ENCODE peak calls at places on chromosomes 13 and 19, in seven cellular contexts. F, H, U, I, L, P and W are unnamed samples.

GRCh38 chr19:18551631-18552030 is 6.0 kb upstream of the KXD1 start:
- DNase-seq in H (no peak), F (no peak), U (no peak), I (no peak), L (no peak), P (no peak), W (no peak)

GRCh38 chr13:45737571-45738002 is 35.5 kb downstream of the CBY2 start:
- DNase-seq in U (no peak), F (no peak), P (peak), H (no peak), L (no peak), I (no peak), W (no peak)

GRCh38 chr13:109400192-109400591 is 386.2 kb downstream of the IRS2 start:
- DNase-seq in L (no peak), F (no peak), H (no peak), U (peak), P (no peak), I (peak), W (no peak)

GRCh38 chr13:75621147-75621546 is 15.0 kb upstream of the LMO7 start:
- DNase-seq in U (no peak), H (no peak), F (no peak), I (no peak), P (no peak), L (no peak), W (no peak)

GRCh38 chr13:84645196-84646071 is 763.2 kb upstream of the SLITRK1 start:
- DNase-seq in F (no peak), P (no peak), L (no peak), U (no peak), H (no peak), I (no peak), W (no peak)

GRCh38 chr13:113843864-113844556 is 19.9 kb downstream of the GAS6 start:
- DNase-seq in H (no peak), L (no peak), U (no peak), F (no peak), P (no peak), I (no peak), W (no peak)

GRCh38 chr19:18097217-18097992 is at the start of gene MAST3:
- DNase-seq in H (no peak), F (peak), I (no peak), P (peak), U (peak), L (peak), W (no peak)

GRCh38 chr13:59823495-59823894 is 340.2 kb downstream of the DIAPH3 start:
- DNase-seq in F (no peak), I (no peak), U (no peak), H (peak), P (no peak), L (no peak), W (no peak)

GRCh38 chr13:46531953-46532352 is 21.0 kb upstream of the LRCH1 start:
- DNase-seq in U (no peak), F (no peak), I (no peak), P (no peak), L (no peak), H (no peak), W (no peak)

GRCh38 chr13:41648314-41648935 is 191.1 kb downstream of the RGCC start:
- DNase-seq in U (no peak), F (no peak), L (no peak), H (no peak), I (no peak), P (no peak), W (no peak)